ENCODE peak calls at places on chromosome 15, in four cellular contexts. One of them, this sample, is unnamed.

GRCh38 chr15:60006203-60006782 is 2.2 kb downstream of the FOXB1 start:
- DNase-seq in K562: peak
- DNase-seq in SK-N-SH: peak
- DNase-seq in HepG2: no peak
- DNase-seq in this sample: peak

GRCh38 chr15:101023501-101024110 is 104.4 kb downstream of the LRRK1 start:
- DNase-seq in SK-N-SH: no peak
- DNase-seq in HepG2: no peak
- DNase-seq in K562: no peak
- DNase-seq in this sample: no peak

GRCh38 chr15:65887565-65887964 is 18.3 kb downstream of the RAB11A start:
- DNase-seq in SK-N-SH: no peak
- DNase-seq in K562: no peak
- DNase-seq in HepG2: no peak
- DNase-seq in this sample: no peak

GRCh38 chr15:68818671-68819450 is 1.8 kb downstream of the ANP32A start:
- DNase-seq in SK-N-SH: peak
- DNase-seq in K562: peak
- DNase-seq in HepG2: peak
- DNase-seq in this sample: peak

GRCh38 chr15:101625980-101626379 is 26.2 kb downstream of the TM2D3 start:
- DNase-seq in K562: no peak
- DNase-seq in SK-N-SH: no peak
- DNase-seq in HepG2: no peak
- DNase-seq in this sample: no peak

GRCh38 chr15:31463521-31464102 is 137.0 kb downstream of the KLF13 start:
- DNase-seq in HepG2: no peak
- DNase-seq in SK-N-SH: no peak
- DNase-seq in K562: no peak
- DNase-seq in this sample: no peak

GRCh38 chr15:80214979-80215378 is 37.0 kb downstream of the CTXND1 start:
- DNase-seq in K562: no peak
- DNase-seq in HepG2: no peak
- DNase-seq in SK-N-SH: no peak
- DNase-seq in this sample: no peak

GRCh38 chr15:68431792-68432401 is at the start of gene ITGA11:
- DNase-seq in K562: peak
- DNase-seq in SK-N-SH: peak
- DNase-seq in HepG2: no peak
- DNase-seq in this sample: peak

GRCh38 chr15:99963096-99963825 is 230.0 kb upstream of the LYSMD4 start:
- DNase-seq in SK-N-SH: peak
- DNase-seq in HepG2: no peak
- DNase-seq in K562: no peak
- DNase-seq in this sample: no peak
- TF ChIP-seq FOXJ3 in SK-N-SH: no peak
- TF ChIP-seq FOXJ3 in HepG2: no peak
- TF ChIP-seq FOXJ3 in K562: no peak
- TF ChIP-seq FOXJ3 in this sample: no peak

GRCh38 chr15:90016721-90017120 is 15.6 kb downstream of the ZNF710 start:
- DNase-seq in K562: no peak
- DNase-seq in HepG2: no peak
- DNase-seq in SK-N-SH: no peak
- DNase-seq in this sample: no peak
- TF ChIP-seq FOXJ3 in K562: no peak
- TF ChIP-seq FOXJ3 in HepG2: no peak
- TF ChIP-seq FOXJ3 in SK-N-SH: no peak
- TF ChIP-seq FOXJ3 in this sample: no peak

DNA sequence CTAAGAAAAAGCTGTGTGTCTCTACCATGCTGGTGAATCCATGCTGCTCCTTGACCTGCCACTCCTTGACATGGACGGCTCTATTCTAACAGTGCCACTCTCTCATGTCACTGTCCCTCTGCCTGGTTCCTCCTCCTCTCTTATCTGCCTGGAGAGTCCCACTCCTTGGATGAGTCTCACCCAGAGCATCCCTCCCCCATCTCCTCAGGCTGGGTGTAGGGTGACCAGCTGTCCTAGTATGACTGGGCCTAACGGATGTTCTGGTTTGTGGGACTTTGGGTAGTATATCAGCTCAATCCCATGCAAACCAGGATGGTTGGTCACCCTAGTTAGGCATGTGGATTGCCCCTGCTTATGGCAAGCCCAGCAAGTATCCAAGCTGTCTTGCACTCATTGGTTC is 54.3 kb downstream of the LIPC start:
- DNase-seq in HepG2: no peak
- DNase-seq in K562: peak
- DNase-seq in SK-N-SH: no peak
- DNase-seq in this sample: no peak
- TF ChIP-seq FOXJ3 in HepG2: no peak
- TF ChIP-seq FOXJ3 in K562: no peak
- TF ChIP-seq FOXJ3 in SK-N-SH: no peak
- TF ChIP-seq FOXJ3 in this sample: no peak

DNA sequence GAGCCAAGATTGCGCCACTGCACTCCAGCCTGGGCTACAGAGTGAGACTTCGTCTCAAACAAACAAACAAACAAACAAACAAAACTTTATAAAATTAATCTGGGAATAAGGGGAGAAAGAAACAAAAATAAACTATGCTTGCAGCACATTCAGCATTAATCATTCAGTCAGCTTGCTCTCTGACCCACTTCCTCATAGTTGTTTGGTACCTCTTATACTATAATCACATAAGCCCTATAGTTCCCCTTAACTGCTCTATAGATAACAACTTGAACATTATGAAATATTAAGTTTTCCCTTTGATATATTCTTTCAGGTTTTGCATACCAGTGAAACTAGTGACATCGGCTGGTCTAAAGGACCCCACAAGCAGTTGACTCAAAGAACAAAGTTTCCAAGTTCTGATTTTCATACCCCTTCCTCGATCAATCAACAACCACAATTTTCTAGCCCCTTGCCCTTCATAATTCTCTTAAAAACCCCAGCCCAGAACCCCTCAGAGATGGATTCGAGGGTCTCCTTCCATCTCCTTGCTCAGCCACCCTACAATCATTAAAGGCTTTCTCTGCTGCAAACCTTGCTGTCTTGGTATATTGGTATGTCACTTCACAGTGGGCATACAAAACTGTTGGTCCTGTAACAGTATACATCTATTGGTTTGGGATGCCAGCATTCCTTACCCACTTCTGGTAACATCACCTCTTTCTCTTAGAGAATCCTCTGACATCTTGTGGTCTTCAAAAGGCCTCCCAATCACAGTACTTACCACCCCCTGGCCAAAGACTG is 26.4 kb downstream of the BCL2L10 start:
- DNase-seq in SK-N-SH: no peak
- DNase-seq in HepG2: no peak
- DNase-seq in K562: no peak
- DNase-seq in this sample: no peak
- TF ChIP-seq FOXJ3 in SK-N-SH: no peak
- TF ChIP-seq FOXJ3 in HepG2: no peak
- TF ChIP-seq FOXJ3 in K562: no peak
- TF ChIP-seq FOXJ3 in this sample: no peak

GRCh38 chr15:70268698-70269251 is 171.1 kb upstream of the TLE3 start:
- DNase-seq in HepG2: no peak
- DNase-seq in SK-N-SH: no peak
- DNase-seq in K562: no peak
- DNase-seq in this sample: no peak

GRCh38 chr15:70270752-70271111 is 173.0 kb upstream of the TLE3 start:
- DNase-seq in K562: no peak
- DNase-seq in SK-N-SH: no peak
- DNase-seq in HepG2: no peak
- DNase-seq in this sample: no peak

GRCh38 chr15:70269331-70269911 is 171.7 kb upstream of the TLE3 start:
- DNase-seq in SK-N-SH: no peak
- DNase-seq in K562: no peak
- DNase-seq in HepG2: no peak
- DNase-seq in this sample: no peak

GRCh38 chr15:70271422-70272088 is 173.8 kb upstream of the TLE3 start:
- DNase-seq in K562: no peak
- DNase-seq in SK-N-SH: no peak
- DNase-seq in HepG2: no peak
- DNase-seq in this sample: no peak

DNA sequence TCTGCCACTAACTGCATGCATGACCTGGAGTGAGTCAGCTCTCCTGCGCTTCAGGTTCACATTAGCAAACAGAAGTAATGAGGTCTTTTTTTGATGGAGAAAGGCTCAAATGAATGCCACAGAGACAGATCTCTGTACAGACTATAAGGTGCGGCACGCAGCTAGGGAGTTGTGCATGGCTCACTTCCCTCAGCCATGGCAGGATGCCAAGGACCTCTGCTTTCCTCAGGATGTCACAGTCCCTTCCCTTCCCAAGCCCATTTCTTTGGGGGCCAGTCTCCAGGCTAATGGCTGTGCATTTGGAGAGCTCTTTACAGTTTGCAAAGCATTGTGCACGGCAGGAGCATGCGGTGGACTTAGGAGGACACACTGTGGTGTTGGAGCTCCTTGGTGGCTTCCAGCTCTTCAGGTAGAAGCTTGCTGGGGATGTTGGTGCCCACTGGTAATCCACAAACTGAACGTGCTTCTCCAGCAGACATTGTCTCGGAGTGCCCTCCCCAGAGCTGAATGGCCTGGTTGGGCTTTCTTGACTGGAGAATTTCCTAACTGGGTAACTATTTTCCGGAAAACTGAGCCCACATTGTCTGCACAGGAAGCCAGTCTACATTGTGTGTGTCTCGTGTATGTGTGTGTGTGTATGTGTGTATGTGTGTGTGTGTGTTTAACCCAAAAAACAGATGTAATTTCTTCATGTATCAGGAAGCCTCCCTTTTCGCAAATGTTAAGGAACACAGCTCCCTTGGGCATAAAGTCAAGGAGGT is 172.5 kb upstream of the TLE3 start:
- DNase-seq in SK-N-SH: no peak
- DNase-seq in HepG2: no peak
- DNase-seq in K562: no peak
- DNase-seq in this sample: no peak
- TF ChIP-seq FOXJ3 in SK-N-SH: no peak
- TF ChIP-seq FOXJ3 in HepG2: no peak
- TF ChIP-seq FOXJ3 in K562: no peak
- TF ChIP-seq FOXJ3 in this sample: no peak

DNA sequence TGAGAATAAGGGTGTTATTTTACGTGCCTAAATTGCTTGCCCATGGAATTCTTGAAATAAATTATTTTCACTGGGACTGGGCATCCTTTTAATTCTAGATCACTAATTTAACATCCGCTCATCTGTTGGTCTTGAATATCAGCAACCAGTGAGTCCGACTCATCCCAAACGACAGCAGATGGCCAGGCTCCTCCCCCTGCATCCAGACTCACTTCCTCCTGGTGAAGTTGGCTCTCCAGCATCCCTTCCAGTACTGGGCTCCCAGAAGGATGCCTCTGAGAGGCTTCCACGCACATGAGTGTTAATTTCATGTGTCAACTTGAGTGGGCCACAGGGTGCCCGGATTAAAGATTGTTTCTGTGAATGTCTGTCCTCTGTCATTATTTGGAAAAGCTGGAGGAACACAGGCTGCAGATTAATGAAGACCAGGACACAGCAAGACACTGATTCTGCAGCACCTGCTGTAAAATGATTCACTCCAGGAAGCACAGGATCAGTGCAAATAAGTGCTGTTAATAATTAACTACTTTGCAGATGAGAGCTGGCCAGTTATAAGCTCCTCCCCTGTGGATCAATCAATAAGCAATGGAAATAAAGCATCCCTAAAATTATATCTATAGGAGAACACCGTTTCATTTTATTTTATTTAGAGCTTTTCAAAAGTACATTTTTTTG is 99.8 kb downstream of the ATP10A start:
- DNase-seq in HepG2: no peak
- DNase-seq in K562: no peak
- DNase-seq in SK-N-SH: no peak
- DNase-seq in this sample: no peak
- TF ChIP-seq FOXJ3 in HepG2: no peak
- TF ChIP-seq FOXJ3 in K562: no peak
- TF ChIP-seq FOXJ3 in SK-N-SH: no peak
- TF ChIP-seq FOXJ3 in this sample: no peak

DNA sequence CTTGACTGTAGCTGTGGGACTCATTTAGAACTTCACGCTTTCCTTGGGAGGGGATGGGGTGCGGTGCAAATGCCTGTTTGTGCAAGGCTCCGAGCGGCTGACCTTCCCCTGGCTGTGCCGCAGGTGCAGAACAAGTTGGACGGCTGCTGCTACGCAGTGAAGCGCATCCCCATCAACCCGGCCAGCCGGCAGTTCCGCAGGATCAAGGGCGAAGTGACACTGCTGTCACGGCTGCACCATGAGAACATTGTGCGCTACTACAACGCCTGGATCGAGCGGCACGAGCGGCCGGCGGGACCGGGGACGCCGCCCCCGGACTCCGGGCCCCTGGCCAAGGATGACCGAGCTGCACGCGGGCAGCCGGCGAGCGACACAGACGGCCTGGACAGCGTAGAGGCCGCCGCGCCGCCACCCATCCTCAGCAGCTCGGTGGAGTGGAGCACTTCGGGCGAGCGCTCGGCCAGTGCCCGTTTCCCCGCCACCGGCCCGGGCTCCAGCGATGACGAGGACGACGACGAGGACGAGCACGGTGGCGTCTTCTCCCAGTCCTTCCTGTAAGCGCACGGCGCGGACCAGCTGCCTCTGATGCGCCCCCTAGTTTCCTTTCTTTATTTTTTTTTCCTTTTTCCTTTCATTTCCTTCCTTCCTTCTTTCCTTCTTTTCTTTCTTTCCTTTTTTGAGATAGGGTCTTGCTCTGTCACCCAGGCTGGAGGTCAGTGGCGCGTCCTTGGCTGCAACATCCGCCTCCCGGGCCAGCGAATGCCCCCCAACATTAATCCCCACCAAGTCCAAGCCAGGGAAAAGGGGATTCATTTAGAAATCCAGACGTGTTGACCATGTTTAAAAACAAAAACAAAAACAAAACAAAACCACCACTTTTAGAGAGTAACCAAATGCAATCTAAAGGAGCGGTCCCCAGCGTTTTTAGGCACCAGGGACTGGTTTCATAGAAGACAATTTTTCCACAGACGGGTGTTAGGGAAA is 42.7 kb downstream of the EIF2AK4 start:
- DNase-seq in K562: no peak
- DNase-seq in SK-N-SH: peak
- DNase-seq in HepG2: peak
- DNase-seq in this sample: peak
- TF ChIP-seq FOXJ3 in K562: no peak
- TF ChIP-seq FOXJ3 in SK-N-SH: no peak
- TF ChIP-seq FOXJ3 in HepG2: no peak
- TF ChIP-seq FOXJ3 in this sample: no peak

GRCh38 chr15:99961011-99961441 is 227.8 kb upstream of the LYSMD4 start:
- DNase-seq in HepG2: no peak
- DNase-seq in SK-N-SH: no peak
- DNase-seq in K562: no peak
- DNase-seq in this sample: peak
- TF ChIP-seq FOXJ3 in HepG2: no peak
- TF ChIP-seq FOXJ3 in SK-N-SH: no peak
- TF ChIP-seq FOXJ3 in K562: no peak
- TF ChIP-seq FOXJ3 in this sample: no peak

This sample was measured in WTC11.